ENCODE peak calls at places on chromosomes 3 and 15, in six cellular contexts. G, M, O, N, V and H are unnamed samples.

GRCh38 chr15:25671132-25671531 is 192.0 kb downstream of the ATP10A start:
- DNase-seq in G (no peak), M (peak), O (no peak), N (no peak), V (no peak), H (no peak)

GRCh38 chr3:51934139-51934850 is 7.4 kb downstream of the RRP9 start:
- DNase-seq in G (no peak), M (no peak), O (no peak), N (no peak), V (no peak), H (no peak)

GRCh38 chr3:49410844-49411549 is 779 bp downstream of the RHOA start:
- DNase-seq in G (no peak), M (peak), O (no peak), N (no peak), V (no peak), H (no peak)

GRCh38 chr15:57461541-57461940 is 85.2 kb downstream of the CGNL1 start:
- DNase-seq in G (no peak), M (no peak), O (no peak), N (no peak), V (no peak), H (no peak)

GRCh38 chr3:123584284-123584987 is 417 bp downstream of the HACD2 start:
- DNase-seq in G (no peak), M (peak), O (no peak), N (no peak), V (no peak), H (peak)

GRCh38 chr3:146513386-146514051 is 30.9 kb downstream of the PLSCR1 start:
- DNase-seq in G (no peak), M (peak), O (no peak), N (no peak), V (no peak), H (no peak)

GRCh38 chr3:133506215-133506901 is 67.1 kb upstream of the CDV3 start:
- DNase-seq in G (no peak), M (no peak), O (no peak), N (no peak), V (no peak), H (no peak)

GRCh38 chr15:56759450-56759845 is 26.1 kb upstream of the ZNF280D start:
- DNase-seq in G (no peak), M (peak), O (no peak), N (no peak), V (no peak), H (no peak)

GRCh38 chr15:79769933-79770332 is 126.9 kb downstream of the MTHFS start:
- DNase-seq in G (no peak), M (no peak), O (no peak), N (no peak), V (no peak), H (no peak)

GRCh38 chr15:31381801-31382692 is 55.4 kb downstream of the KLF13 start:
- DNase-seq in G (no peak), M (no peak), O (no peak), N (no peak), V (no peak), H (no peak)

GRCh38 chr3:35521196-35521595 is 118.1 kb upstream of the ARPP21 start:
- DNase-seq in G (no peak), M (no peak), O (no peak), N (no peak), V (no peak), H (no peak)

GRCh38 chr3:42979044-42979962 is at the start of gene GASK1A:
- DNase-seq in G (no peak), M (peak), O (peak), N (no peak), V (no peak), H (no peak)

GRCh38 chr15:19899021-19899824 is 642.4 kb downstream of the GOLGA6L6 start:
- DNase-seq in G (no peak), M (no peak), O (no peak), N (no peak), V (no peak), H (no peak)

GRCh38 chr15:75309711-75310110 is 26.2 kb upstream of the COMMD4 start:
- DNase-seq in G (no peak), M (peak), O (no peak), N (no peak), V (no peak), H (no peak)

GRCh38 chr3:169147246-169148008 is 516.1 kb downstream of the MECOM start:
- DNase-seq in G (no peak), M (peak), O (peak), N (no peak), V (no peak), H (no peak)

GRCh38 chr3:102673271-102674115 is 238.7 kb downstream of the ZPLD1 start:
- DNase-seq in G (peak), M (peak), O (peak), N (peak), V (peak), H (no peak)

GRCh38 chr3:15797600-15798303 is at the start of gene ANKRD28:
- DNase-seq in G (no peak), M (peak), O (peak), N (no peak), V (peak), H (no peak)

GRCh38 chr3:72591522-72592421 is 256.5 kb downstream of the SHQ1 start:
- DNase-seq in G (no peak), M (peak), O (peak), N (no peak), V (peak), H (no peak)

GRCh38 chr3:126209741-126210140 is 29.4 kb upstream of the ALDH1L1 start:
- DNase-seq in G (no peak), M (no peak), O (no peak), N (no peak), V (no peak), H (no peak)

GRCh38 chr3:187946031-187946691 is 200.9 kb upstream of the BCL6 start:
- DNase-seq in G (no peak), M (peak), O (no peak), N (no peak), V (no peak), H (no peak)

GRCh38 chr15:25739687-25740121 is 123.4 kb downstream of the ATP10A start:
- DNase-seq in G (no peak), M (peak), O (no peak), N (no peak), V (no peak), H (no peak)

GRCh38 chr3:156187146-156187769 is 66.9 kb downstream of the KCNAB1 start:
- DNase-seq in G (no peak), M (peak), O (no peak), N (no peak), V (no peak), H (no peak)

GRCh38 chr3:123400169-123400568 is 48.7 kb downstream of the ADCY5 start:
- DNase-seq in G (no peak), M (no peak), O (no peak), N (no peak), V (no peak), H (no peak)

GRCh38 chr3:100982710-100983109 is 10.5 kb downstream of the ABI3BP start:
- DNase-seq in G (no peak), M (peak), O (no peak), N (no peak), V (peak), H (peak)

GRCh38 chr3:14137004-14137403 is 12.2 kb downstream of the TMEM43 start:
- DNase-seq in G (no peak), M (peak), O (no peak), N (no peak), V (no peak), H (no peak)

GRCh38 chr15:51191072-51191665 is 96.5 kb upstream of the TNFAIP8L3 start:
- DNase-seq in G (no peak), M (no peak), O (no peak), N (no peak), V (no peak), H (no peak)

GRCh38 chr15:67064607-67065530 is 533 bp upstream of the SMAD3 start:
- DNase-seq in G (no peak), M (no peak), O (peak), N (no peak), V (no peak), H (peak)

GRCh38 chr3:72627276-72627675 is 221.0 kb downstream of the SHQ1 start:
- DNase-seq in G (no peak), M (no peak), O (no peak), N (no peak), V (no peak), H (no peak)

GRCh38 chr3:159077860-159078259 is 276.0 kb downstream of the MFSD1 start:
- DNase-seq in G (no peak), M (peak), O (no peak), N (no peak), V (no peak), H (no peak)